ENCODE peak calls at places on chromosomes 5 and 9, in nine cellular contexts. B is brain microvascular endothelial cell; O is PC-9; E is GM23248; H is neuronal stem cell; N is effector memory CD4-positive, alpha-beta T cell; J is CD8-positive, alpha-beta memory T cell; A is endothelial cell of umbilical vein; D is upper lobe of left lung. R is an unnamed sample. For H3K36me3, the result is how much of the 10 kb centered on the place peaks cover.

GRCh38 chr9:111857555-111858211 is 38.9 kb upstream of the UGCG start:
- DNase-seq in B (peak), O (peak), E (peak), H (no peak), N (no peak), J (no peak), A (no peak), D (no peak), R (no peak)

GRCh38 chr9:121658166-121658565 is 6.7 kb downstream of the DAB2IP start:
- DNase-seq in B (no peak), O (no peak), E (peak), H (no peak), N (no peak), J (no peak), A (peak), D (no peak), R (no peak)

GRCh38 chr9:23587433-23587832 is 238.6 kb downstream of the ELAVL2 start:
- DNase-seq in B (no peak), O (no peak), E (no peak), H (no peak), N (no peak), J (no peak), A (no peak), D (peak), R (no peak)

GRCh38 chr5:98454904-98455303 is 318.6 kb upstream of the RGMB start:
- DNase-seq in B (peak), O (no peak), E (peak), H (no peak), N (no peak), J (no peak), A (peak), D (no peak), R (no peak)

GRCh38 chr9:132651259-132651658 is 18.5 kb downstream of the DDX31 start:
- DNase-seq in B (peak), O (peak), E (peak), H (no peak), N (no peak), J (no peak), A (peak), D (no peak), R (no peak)

GRCh38 chr5:80554646-80555045 is 15.4 kb downstream of the ANKRD34B start:
- DNase-seq in B (no peak), O (no peak), E (no peak), H (no peak), N (no peak), J (no peak), A (no peak), D (no peak), R (peak)

GRCh38 chr5:122099060-122099790 is 21.2 kb upstream of the LOX start:
- DNase-seq in B (peak), O (peak), E (peak), H (no peak), N (no peak), J (no peak), A (peak), D (no peak), R (no peak)

GRCh38 chr9:6884101-6884500 is 126.3 kb downstream of the KDM4C start:
- DNase-seq in B (no peak), O (no peak), E (no peak), H (no peak), N (no peak), J (no peak), A (no peak), D (no peak), R (no peak)

GRCh38 chr5:130549884-130550552 is 615.0 kb downstream of the HINT1 start:
- DNase-seq in B (peak), O (peak), E (peak), H (no peak), N (no peak), J (no peak), A (peak), D (no peak), R (no peak)

GRCh38 chr9:124342402-124342945 is 72.8 kb downstream of the PSMB7 start:
- DNase-seq in B (no peak), O (no peak), E (no peak), H (no peak), N (no peak), J (no peak), A (peak), D (no peak), R (peak)

GRCh38 chr5:176425138-176425537 is 8.8 kb upstream of the CLTB start:
- DNase-seq in B (no peak), O (peak), E (no peak), H (no peak), N (no peak), J (no peak), A (peak), D (no peak), R (no peak)

GRCh38 chr9:72983512-72984021 is 30.7 kb upstream of the ALDH1A1 start:
- DNase-seq in B (no peak), O (no peak), E (no peak), H (no peak), N (no peak), J (no peak), A (no peak), D (no peak), R (no peak)

GRCh38 chr9:101485873-101486692 is 47.6 kb upstream of the RNF20 start:
- DNase-seq in B (no peak), O (no peak), E (peak), H (peak), N (no peak), J (no peak), A (no peak), D (no peak), R (peak)

GRCh38 chr5:154368041-154368800 is 77.6 kb upstream of the SAP30L start:
- DNase-seq in B (peak), O (peak), E (peak), H (peak), N (no peak), J (no peak), A (peak), D (no peak), R (peak)

GRCh38 chr5:83729389-83729788 is 8.7 kb upstream of the HAPLN1 start:
- DNase-seq in B (no peak), O (no peak), E (no peak), H (no peak), N (no peak), J (no peak), A (no peak), D (no peak), R (no peak)

GRCh38 chr5:30928966-30929365 is 264.5 kb upstream of the CDH6 start:
- DNase-seq in B (no peak), O (no peak), E (peak), H (no peak), N (no peak), J (no peak), A (no peak), D (no peak), R (no peak)

GRCh38 chr5:6780802-6781391 is 67.7 kb downstream of the TENT4A start:
- DNase-seq in B (no peak), O (no peak), E (no peak), H (no peak), N (no peak), J (peak), A (no peak), D (no peak), R (peak)
- H3K4me3 ChIP-seq in B (no peak), O (no peak), E (no peak), H (no peak), N (no peak), J (no peak), A (no peak), D (no peak), R (no peak)

GRCh38 chr9:87672586-87672985 is 53.3 kb upstream of the CTSL start:
- DNase-seq in B (no peak), O (no peak), E (no peak), H (no peak), N (no peak), J (no peak), A (no peak), D (no peak), R (no peak)
- H3K36me3 ChIP-seq in B (under half), O (under half), E (under half), H (under half), N (under half), J (under half), A (under half), D (under half), R (under half)

DNA sequence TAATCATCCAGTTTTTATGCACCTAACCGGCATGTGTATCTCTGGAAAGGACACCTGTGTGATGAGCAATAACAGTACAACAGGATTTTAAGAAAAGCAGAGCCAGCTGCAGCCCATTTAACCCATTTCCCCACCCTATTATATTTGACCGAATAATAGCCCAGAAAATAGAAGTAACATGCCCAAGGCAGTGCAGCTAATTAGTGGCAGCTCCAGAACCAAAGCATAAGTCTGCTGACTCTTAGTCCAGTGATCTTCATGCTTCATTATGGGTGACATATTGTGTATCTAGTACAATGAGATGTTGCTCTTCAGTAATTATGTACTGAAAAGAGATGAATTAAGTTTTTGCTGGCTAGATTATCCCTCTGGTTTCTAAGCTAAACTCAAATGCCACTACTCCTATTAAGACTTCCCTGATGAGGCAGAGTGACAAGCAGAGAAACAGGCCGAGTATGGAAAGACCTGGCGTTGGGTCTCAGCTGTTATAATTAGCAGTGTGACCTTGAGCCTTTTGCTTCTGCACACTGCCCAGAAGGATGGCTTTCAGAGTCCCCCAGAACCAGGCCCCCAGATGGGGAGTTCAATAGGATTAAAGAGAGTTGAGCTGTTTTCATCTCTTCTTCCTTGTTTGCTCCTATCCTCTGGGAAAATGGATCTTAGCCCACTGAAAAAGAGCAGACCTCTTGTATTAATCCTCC is 10.7 kb upstream of the C1QTNF3 start:
- DNase-seq in B (no peak), O (no peak), E (peak), H (no peak), N (no peak), J (no peak), A (no peak), D (no peak), R (no peak)
- H3K4me3 ChIP-seq in B (no peak), O (no peak), E (peak), H (no peak), N (no peak), J (no peak), A (no peak), D (no peak), R (no peak)

DNA sequence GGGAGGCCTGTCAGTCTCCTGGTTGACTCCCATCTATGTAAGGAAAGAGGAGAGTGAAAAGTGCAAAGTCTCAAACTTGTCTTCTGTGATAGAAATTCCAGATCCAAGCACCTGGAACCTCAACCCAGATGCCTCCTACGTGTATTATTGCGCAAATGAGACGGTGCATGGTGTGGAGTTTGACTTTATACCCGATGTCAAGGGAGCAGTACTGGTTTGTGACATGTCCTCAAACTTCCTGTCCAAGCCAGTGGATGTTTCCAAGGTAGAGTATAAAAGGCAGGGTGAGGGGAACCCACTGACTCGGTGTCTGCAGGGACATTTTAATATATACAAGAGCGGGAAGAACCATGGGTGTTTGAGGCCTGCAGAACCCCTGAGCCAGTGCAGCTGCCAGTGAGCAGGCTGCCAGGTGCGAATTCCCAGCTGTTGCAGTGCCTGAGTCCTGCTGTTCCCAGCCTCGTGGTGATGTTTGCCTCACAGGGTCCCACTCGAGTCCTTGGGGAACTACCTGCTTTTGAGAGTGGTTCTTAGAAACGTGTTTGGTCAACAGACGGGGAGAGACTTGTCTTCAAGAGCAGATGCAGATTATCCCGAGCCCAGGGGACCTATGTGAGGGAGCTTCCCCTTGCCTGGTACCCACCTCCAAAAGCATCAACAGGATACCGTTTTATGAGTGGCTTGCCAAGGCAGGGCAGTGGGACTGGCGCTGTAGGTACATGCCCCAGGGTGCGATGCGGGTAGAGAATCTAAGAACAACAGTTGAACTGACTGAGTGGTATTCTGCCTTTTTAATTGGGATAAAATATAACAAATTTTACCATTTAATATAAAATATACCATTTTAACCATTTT is 9.5 kb downstream of the PSAT1 start:
- DNase-seq in B (no peak), O (no peak), E (no peak), H (no peak), N (no peak), J (no peak), A (no peak), D (no peak), R (no peak)
- H3K36me3 ChIP-seq in B (under half), O (half or more), E (half or more), H (half or more), N (under half), J (under half), A (under half), D (under half), R (half or more)

R was measured in H7.